ENCODE peak calls at places on chromosomes 7 and 10, in seven cellular contexts. C, G, D, F, S, M and Q are unnamed samples.

GRCh38 chr7:73702226-73702625 is 17.2 kb downstream of the STX1A start:
- DNase-seq in F (no peak), C (peak; percentile 54), D (no peak), S (no peak), M (no peak), G (no peak), Q (no peak)

GRCh38 chr7:109945820-109946518 is 1145.0 kb upstream of the LRRN3 start:
- DNase-seq in S (no peak), G (no peak), C (no peak), M (no peak), F (no peak), D (no peak), Q (no peak)

GRCh38 chr10:58282615-58283014 is 13.7 kb downstream of the CISD1 start:
- DNase-seq in C (no peak), M (no peak), F (no peak), S (no peak), G (no peak), D (no peak), Q (no peak)

GRCh38 chr10:103854687-103855423 is 521 bp downstream of the SH3PXD2A start:
- DNase-seq in F (peak; percentile 76), D (peak; percentile 65), G (peak; percentile 27), M (peak; percentile 75), S (peak; percentile 66), C (no peak), Q (peak; percentile 51)

GRCh38 chr7:46854958-46855473 is 726.9 kb downstream of the TNS3 start:
- DNase-seq in S (no peak), G (no peak), F (no peak), C (no peak), M (no peak), D (no peak), Q (no peak)

GRCh38 chr10:96724621-96725020 is 4.3 kb upstream of the PIK3AP1 start:
- DNase-seq in C (no peak), F (no peak), D (no peak), S (no peak), M (no peak), G (no peak), Q (no peak)

GRCh38 chr7:84202855-84203254 is 8.3 kb upstream of the SEMA3A start:
- DNase-seq in C (no peak), S (no peak), D (no peak), G (no peak), F (no peak), M (no peak), Q (no peak)

GRCh38 chr7:118312051-118312450 is 87.5 kb downstream of the ANKRD7 start:
- DNase-seq in C (no peak), M (no peak), F (no peak), G (no peak), D (no peak), S (no peak), Q (no peak)

GRCh38 chr7:39587393-39587792 is 21.2 kb downstream of the YAE1 start:
- DNase-seq in F (no peak), C (no peak), S (no peak), G (no peak), M (no peak), D (no peak), Q (no peak)

GRCh38 chr7:115940462-115941060 is 90.0 kb downstream of the TFEC start:
- DNase-seq in M (no peak), F (no peak), S (no peak), D (no peak), G (no peak), C (no peak), Q (no peak)

GRCh38 chr10:32041290-32042028 is 14.8 kb downstream of the KIF5B start:
- DNase-seq in G (no peak), D (no peak), S (no peak), F (no peak), C (no peak), M (no peak), Q (no peak)

GRCh38 chr10:6988654-6989053 is 408.6 kb upstream of the PRKCQ start:
- DNase-seq in C (no peak), M (no peak), D (no peak), G (no peak), S (no peak), F (no peak), Q (no peak)

GRCh38 chr7:103124429-103124979 is 24.4 kb downstream of the NAPEPLD start:
- DNase-seq in S (no peak), G (no peak), M (no peak), F (no peak), C (no peak), D (no peak), Q (no peak)

GRCh38 chr10:118763202-118763988 is 8.6 kb upstream of the CACUL1 start:
- DNase-seq in F (no peak), C (peak; percentile 91), G (no peak), S (no peak), D (no peak), M (no peak), Q (no peak)

GRCh38 chr10:43689618-43689954 is 40.9 kb upstream of the ZNF32 start:
- DNase-seq in C (no peak), S (peak; percentile 64), G (peak; percentile 59), M (peak; percentile 73), F (peak; percentile 71), D (peak; percentile 68), Q (peak; percentile 31)

GRCh38 chr10:130929422-130930325 is 381.8 kb downstream of the TCERG1L start:
- DNase-seq in S (no peak), F (no peak), D (no peak), C (no peak), G (no peak), M (no peak), Q (no peak)

DNA sequence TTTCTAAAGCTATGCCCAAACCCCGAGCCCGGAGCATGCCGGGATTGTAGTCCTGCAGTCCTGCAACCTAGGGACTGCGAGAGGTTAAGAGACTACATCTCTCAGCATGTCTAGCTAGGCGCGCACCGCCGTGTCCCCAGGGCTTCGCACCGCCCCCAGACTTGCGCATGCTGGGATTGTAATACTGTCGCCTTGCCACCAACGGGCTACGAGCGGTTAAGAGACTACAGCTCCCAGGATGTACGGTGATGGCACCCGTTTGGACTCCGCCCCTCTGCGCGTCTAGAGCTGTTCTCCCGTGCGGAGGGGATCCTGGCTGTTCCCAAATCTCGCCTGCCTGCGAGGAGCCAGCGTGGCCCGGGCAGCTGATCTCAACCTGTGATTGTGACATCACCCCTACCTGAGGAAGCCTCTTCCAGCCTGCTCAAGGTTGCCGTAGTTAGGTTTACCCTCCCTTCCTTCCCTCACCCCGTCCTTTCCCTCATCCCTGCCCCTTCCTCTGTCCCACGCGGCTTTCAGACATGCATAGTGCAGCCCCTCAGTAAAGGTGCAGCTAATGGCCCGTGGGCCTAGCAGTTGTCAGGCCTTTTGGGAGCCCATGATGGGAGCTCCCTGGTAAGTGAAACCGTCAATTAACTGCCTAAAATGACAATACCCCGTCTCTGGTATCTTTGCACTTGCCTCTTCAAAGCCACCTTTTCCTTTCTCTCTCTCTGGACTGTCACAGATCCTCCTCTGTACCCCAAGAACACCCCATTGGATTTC is 6.3 kb upstream of the ZNF736 start:
- DNase-seq in C (peak; percentile 90), F (peak; percentile 92), G (peak; percentile 96), M (peak; percentile 93), D (peak; percentile 87), S (peak; percentile 84), Q (peak; percentile 85)
- H3K9me3 ChIP-seq in C (no peaks in the 10 kb centered on the region), F (no peaks in the 10 kb centered on the region), G (no peaks in the 10 kb centered on the region), M (no peaks in the 10 kb centered on the region), D (no peaks in the 10 kb centered on the region), S (no peaks in the 10 kb centered on the region), Q (no peaks in the 10 kb centered on the region)

GRCh38 chr7:21253740-21254687 is 173.9 kb upstream of the SP4 start:
- DNase-seq in M (peak; percentile 23), C (no peak), F (peak; percentile 10), D (no peak), S (no peak), G (peak; percentile 43), Q (peak; percentile 61)

GRCh38 chr7:21256310-21256877 is 171.5 kb upstream of the SP4 start:
- DNase-seq in D (no peak), C (peak; percentile 43), G (peak; percentile 10), M (no peak), S (no peak), F (no peak), Q (peak; percentile 18)

DNA sequence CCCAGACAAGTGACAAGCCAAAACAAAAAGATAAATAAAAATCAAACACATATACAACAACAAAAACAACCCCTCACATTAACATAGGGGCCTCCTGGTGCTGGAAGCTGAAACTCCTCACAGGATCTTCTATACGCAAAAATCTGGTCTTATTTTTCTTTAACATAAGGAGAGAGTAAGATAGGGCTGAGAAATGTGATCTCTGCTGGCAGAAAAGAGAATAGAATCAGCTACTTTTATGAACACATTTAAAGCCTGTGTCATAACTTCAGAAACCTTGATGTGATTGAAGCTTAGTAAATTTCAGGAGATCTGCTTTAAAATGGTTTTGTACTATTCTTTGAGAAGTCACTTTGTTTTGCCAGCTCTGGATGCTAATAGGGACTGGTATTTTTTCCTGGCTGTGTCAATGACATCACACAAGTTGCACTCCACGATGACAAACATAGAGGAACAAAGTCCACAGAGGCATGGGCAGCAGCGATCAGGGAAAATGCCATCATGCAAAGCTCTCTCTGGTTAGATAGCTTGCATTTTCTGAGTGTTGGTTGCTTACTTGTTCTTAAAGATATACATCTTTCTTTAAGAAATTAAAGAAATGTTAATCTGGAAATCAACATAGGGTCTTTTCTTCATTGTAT is 176.6 kb upstream of the SP4 start:
- DNase-seq in S (no peak), G (no peak), C (no peak), M (no peak), D (no peak), F (no peak), Q (no peak)
- H3K4me1 ChIP-seq in S (no peaks in the 10 kb centered on the region), G (no peaks in the 10 kb centered on the region), C (no peaks in the 10 kb centered on the region), M (peaks cover 3% of the 10 kb centered on the region), D (no peaks in the 10 kb centered on the region), F (no peaks in the 10 kb centered on the region), Q (no peaks in the 10 kb centered on the region)

DNA sequence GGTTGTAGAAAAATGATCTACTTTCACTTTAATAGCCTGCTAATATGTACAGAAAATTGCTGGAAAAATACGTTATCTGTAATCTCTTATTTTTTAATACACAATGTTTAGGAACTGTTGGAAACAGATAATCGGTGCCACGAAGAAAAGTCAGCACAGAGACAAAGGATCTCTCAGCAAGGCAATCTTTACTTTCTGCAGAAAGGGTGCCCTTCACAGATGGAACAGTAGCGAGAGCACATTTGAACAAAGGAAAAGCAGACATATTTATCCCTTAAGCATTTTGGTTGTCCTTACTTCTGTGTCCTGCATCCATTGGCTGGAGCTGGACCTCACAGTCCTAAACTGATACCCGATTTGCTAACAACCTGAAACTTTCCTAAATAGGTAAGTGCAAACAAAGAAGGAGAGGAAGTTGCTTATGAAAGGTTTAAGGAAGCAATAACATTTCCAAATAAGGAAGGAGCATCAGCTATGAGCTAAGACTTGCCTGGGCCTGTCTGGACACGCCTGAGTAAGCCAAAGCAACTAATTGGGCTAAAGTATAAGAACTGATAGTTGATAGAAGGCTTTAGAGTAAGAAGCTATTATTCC is 640.0 kb downstream of the SH2D4B start:
- DNase-seq in D (no peak), G (no peak), C (no peak), M (no peak), F (no peak), S (no peak), Q (no peak)
- H3K4me3 ChIP-seq in D (no peak overlapping the region), G (no peak overlapping the region), C (no peak overlapping the region), M (no peak overlapping the region), F (no peak overlapping the region), S (no peak overlapping the region), Q (no peak overlapping the region)

GRCh38 chr7:41612386-41612785 is 90.5 kb downstream of the INHBA start:
- DNase-seq in F (no peak), S (no peak), M (no peak), C (no peak), D (no peak), G (no peak), Q (no peak)

GRCh38 chr7:41621953-41622831 is 80.7 kb downstream of the INHBA start:
- DNase-seq in G (no peak), M (no peak), S (no peak), F (no peak), C (no peak), D (no peak), Q (no peak)

GRCh38 chr7:41612798-41613197 is 90.1 kb downstream of the INHBA start:
- DNase-seq in S (no peak), C (no peak), G (no peak), D (no peak), M (no peak), F (no peak), Q (no peak)

GRCh38 chr7:41617987-41618386 is 84.9 kb downstream of the INHBA start:
- DNase-seq in G (no peak), C (no peak), S (no peak), M (no peak), D (no peak), F (no peak), Q (no peak)
- H3K9me3 ChIP-seq in G (no peaks in the 10 kb centered on the region), C (no peaks in the 10 kb centered on the region), S (no peaks in the 10 kb centered on the region), M (no peaks in the 10 kb centered on the region), D (no peaks in the 10 kb centered on the region), F (no peaks in the 10 kb centered on the region), Q (no peaks in the 10 kb centered on the region)